ENCODE peak calls at places on chromosomes 2 and 18, in eight cellular contexts. One of them, this sample, is unnamed.

GRCh38 chr2:53770264-53770663 is 2.7 kb downstream of the CHAC2 start:
- DNase-seq in CD4-positive, alpha-beta T cell: no peak
- DNase-seq in HuH-7: no peak
- DNase-seq in frontal cortex: no peak
- DNase-seq in cardiac fibroblast: no peak
- DNase-seq in osteocyte: no peak
- DNase-seq in iPS DF 19.7: no peak
- DNase-seq in GM18507: no peak
- DNase-seq in this sample: no peak

GRCh38 chr18:34707670-34708069 is 2.4 kb upstream of the DTNA start:
- DNase-seq in CD4-positive, alpha-beta T cell: no peak
- DNase-seq in cardiac fibroblast: peak
- DNase-seq in HuH-7: no peak
- DNase-seq in GM18507: no peak
- DNase-seq in frontal cortex: no peak
- DNase-seq in iPS DF 19.7: no peak
- DNase-seq in osteocyte: no peak
- DNase-seq in this sample: no peak

GRCh38 chr18:12621737-12622306 is 36.1 kb downstream of the SPIRE1 start:
- DNase-seq in GM18507: no peak
- DNase-seq in osteocyte: no peak
- DNase-seq in frontal cortex: no peak
- DNase-seq in HuH-7: no peak
- DNase-seq in CD4-positive, alpha-beta T cell: no peak
- DNase-seq in cardiac fibroblast: peak
- DNase-seq in iPS DF 19.7: no peak
- DNase-seq in this sample: no peak

GRCh38 chr2:240300261-240300821 is 135.1 kb upstream of the GPC1 start:
- DNase-seq in osteocyte: peak
- DNase-seq in GM18507: no peak
- DNase-seq in CD4-positive, alpha-beta T cell: no peak
- DNase-seq in HuH-7: no peak
- DNase-seq in cardiac fibroblast: no peak
- DNase-seq in iPS DF 19.7: no peak
- DNase-seq in frontal cortex: no peak
- DNase-seq in this sample: no peak

GRCh38 chr2:38099096-38099997 is 23.4 kb upstream of the CYP1B1 start:
- DNase-seq in osteocyte: no peak
- DNase-seq in frontal cortex: no peak
- DNase-seq in GM18507: no peak
- DNase-seq in cardiac fibroblast: no peak
- DNase-seq in CD4-positive, alpha-beta T cell: no peak
- DNase-seq in iPS DF 19.7: no peak
- DNase-seq in HuH-7: no peak
- DNase-seq in this sample: no peak

GRCh38 chr18:24942144-24942543 is 409.8 kb downstream of the ZNF521 start:
- DNase-seq in HuH-7: no peak
- DNase-seq in cardiac fibroblast: no peak
- DNase-seq in GM18507: no peak
- DNase-seq in frontal cortex: no peak
- DNase-seq in iPS DF 19.7: no peak
- DNase-seq in osteocyte: no peak
- DNase-seq in CD4-positive, alpha-beta T cell: no peak
- DNase-seq in this sample: no peak

GRCh38 chr2:8803658-8804379 is 33.6 kb downstream of the KIDINS220 start:
- DNase-seq in iPS DF 19.7: no peak
- DNase-seq in cardiac fibroblast: peak
- DNase-seq in frontal cortex: no peak
- DNase-seq in HuH-7: no peak
- DNase-seq in osteocyte: no peak
- DNase-seq in CD4-positive, alpha-beta T cell: no peak
- DNase-seq in GM18507: no peak
- DNase-seq in this sample: no peak

GRCh38 chr2:51424418-51424817 is 392.5 kb upstream of the NRXN1 start:
- DNase-seq in iPS DF 19.7: peak
- DNase-seq in GM18507: no peak
- DNase-seq in cardiac fibroblast: peak
- DNase-seq in osteocyte: no peak
- DNase-seq in frontal cortex: no peak
- DNase-seq in CD4-positive, alpha-beta T cell: no peak
- DNase-seq in HuH-7: no peak
- DNase-seq in this sample: no peak

GRCh38 chr2:210086292-210086691 is 83.9 kb downstream of the RPE start:
- DNase-seq in cardiac fibroblast: peak
- DNase-seq in HuH-7: no peak
- DNase-seq in iPS DF 19.7: no peak
- DNase-seq in osteocyte: no peak
- DNase-seq in frontal cortex: no peak
- DNase-seq in CD4-positive, alpha-beta T cell: no peak
- DNase-seq in GM18507: no peak
- DNase-seq in this sample: no peak

GRCh38 chr2:133266075-133266925 is 302.0 kb downstream of the NCKAP5 start:
- DNase-seq in HuH-7: peak
- DNase-seq in frontal cortex: peak
- DNase-seq in osteocyte: no peak
- DNase-seq in GM18507: no peak
- DNase-seq in cardiac fibroblast: peak
- DNase-seq in CD4-positive, alpha-beta T cell: no peak
- DNase-seq in iPS DF 19.7: peak
- DNase-seq in this sample: peak

GRCh38 chr18:31679806-31680793 is 4.3 kb downstream of the B4GALT6 start:
- DNase-seq in osteocyte: no peak
- DNase-seq in frontal cortex: no peak
- DNase-seq in cardiac fibroblast: peak
- DNase-seq in HuH-7: no peak
- DNase-seq in GM18507: no peak
- DNase-seq in iPS DF 19.7: no peak
- DNase-seq in CD4-positive, alpha-beta T cell: no peak
- DNase-seq in this sample: no peak

This sample was measured in endothelial cell.